ENCODE peak calls at places on chromosomes 6 and 20, in five cellular contexts. J, V, Y, I and Z are unnamed samples. For H3K36me3, the result is how much of the 10 kb centered on the place peaks cover.

GRCh38 chr6:1482381-1483166 is 93.2 kb downstream of the FOXF2 start:
- DNase-seq in J (no peak), V (no peak), Y (no peak), I (no peak), Z (no peak)

GRCh38 chr6:73858376-73858775 is 162.4 kb downstream of the CD109 start:
- DNase-seq in J (no peak), V (no peak), Y (no peak), I (no peak), Z (no peak)

GRCh38 chr6:150352321-150353296 is 16.2 kb upstream of the IYD start:
- DNase-seq in J (no peak), V (no peak), Y (no peak), I (no peak), Z (no peak)

GRCh38 chr20:1952737-1953530 is 40.9 kb downstream of the PDYN start:
- DNase-seq in J (no peak), V (no peak), Y (no peak), I (no peak), Z (no peak)

GRCh38 chr6:169990095-169991030 is 238.9 kb downstream of the ERMARD start:
- DNase-seq in J (no peak), V (no peak), Y (peak), I (peak), Z (no peak)

GRCh38 chr20:40192083-40192482 is 497.0 kb downstream of the MAFB start:
- DNase-seq in J (no peak), V (no peak), Y (no peak), I (no peak), Z (no peak)

GRCh38 chr6:89934685-89935366 is 40.6 kb downstream of the GJA10 start:
- DNase-seq in J (no peak), V (no peak), Y (no peak), I (no peak), Z (no peak)

GRCh38 chr20:1381753-1382591 is 10.9 kb downstream of the FKBP1A start:
- DNase-seq in J (no peak), V (no peak), Y (peak), I (no peak), Z (no peak)

GRCh38 chr6:148888853-148889252 is 142.0 kb downstream of the UST start:
- DNase-seq in J (no peak), V (no peak), Y (no peak), I (no peak), Z (no peak)

GRCh38 chr6:41705996-41706835 is 29.2 kb downstream of the TFEB start:
- DNase-seq in J (no peak), V (peak), Y (peak), I (peak), Z (no peak)

GRCh38 chr6:157432861-157433260 is 51.9 kb downstream of the ZDHHC14 start:
- DNase-seq in J (no peak), V (no peak), Y (no peak), I (no peak), Z (no peak)

GRCh38 chr6:131950767-131951575 is at the start of gene CCN2:
- DNase-seq in J (peak), V (peak), Y (peak), I (peak), Z (peak)

GRCh38 chr6:118789419-118789818 is 104.5 kb upstream of the ASF1A start:
- DNase-seq in J (no peak), V (no peak), Y (no peak), I (no peak), Z (no peak)

GRCh38 chr6:72704979-72705378 is 83.1 kb downstream of the KCNQ5 start:
- DNase-seq in J (no peak), V (no peak), Y (no peak), I (no peak), Z (no peak)

GRCh38 chr20:46122071-46122470 is 4.0 kb downstream of the CD40 start:
- DNase-seq in J (no peak), V (no peak), Y (peak), I (no peak), Z (peak)

GRCh38 chr6:5173862-5174643 is 86.7 kb downstream of the LYRM4 start:
- DNase-seq in J (no peak), V (no peak), Y (no peak), I (no peak), Z (no peak)

GRCh38 chr6:166925141-166925996 is 31.0 kb downstream of the RNASET2 start:
- DNase-seq in J (no peak), V (no peak), Y (no peak), I (no peak), Z (no peak)

GRCh38 chr6:109455161-109455501 is 441 bp downstream of the MICAL1 start:
- DNase-seq in J (no peak), V (no peak), Y (no peak), I (peak), Z (no peak)

GRCh38 chr20:62088258-62089127 is 22.8 kb upstream of the TAF4 start:
- DNase-seq in J (peak), V (no peak), Y (no peak), I (no peak), Z (peak)

GRCh38 chr20:12882832-12883506 is 125.8 kb upstream of the SPTLC3 start:
- DNase-seq in J (no peak), V (no peak), Y (no peak), I (no peak), Z (no peak)

GRCh38 chr6:125480571-125480970 is 178.8 kb upstream of the HDDC2 start:
- DNase-seq in J (no peak), V (no peak), Y (no peak), I (no peak), Z (no peak)

GRCh38 chr6:53837875-53838806 is 43.3 kb downstream of the LRRC1 start:
- DNase-seq in J (no peak), V (no peak), Y (no peak), I (no peak), Z (no peak)

GRCh38 chr20:1144401-1145172 is 26.2 kb downstream of the PSMF1 start:
- DNase-seq in J (no peak), V (no peak), Y (no peak), I (no peak), Z (no peak)

GRCh38 chr6:41578714-41579610 is 32.8 kb downstream of the FOXP4 start:
- DNase-seq in J (peak), V (no peak), Y (no peak), I (no peak), Z (no peak)

GRCh38 chr6:3481640-3482039 is 24.8 kb upstream of the SLC22A23 start:
- DNase-seq in J (no peak), V (no peak), Y (no peak), I (no peak), Z (no peak)

GRCh38 chr6:170132561-170132991 is 158.3 kb downstream of the DLL1 start:
- DNase-seq in J (peak), V (no peak), Y (no peak), I (no peak), Z (no peak)

GRCh38 chr6:36911946-36912555 is 26.3 kb downstream of the C6orf89 start:
- DNase-seq in J (no peak), V (no peak), Y (no peak), I (no peak), Z (no peak)

GRCh38 chr6:170144952-170145587 is 145.8 kb downstream of the DLL1 start:
- DNase-seq in J (no peak), V (no peak), Y (peak), I (no peak), Z (no peak)

GRCh38 chr20:48761023-48761785 is 66.6 kb downstream of the PREX1 start:
- DNase-seq in J (no peak), V (peak), Y (no peak), I (peak), Z (no peak)

GRCh38 chr20:57857969-57858368 is 148.2 kb upstream of the PMEPA1 start:
- DNase-seq in J (no peak), V (no peak), Y (no peak), I (no peak), Z (no peak)

GRCh38 chr6:13924146-13924948 is 405 bp upstream of the RNF182 start:
- DNase-seq in J (peak), V (peak), Y (peak), I (no peak), Z (no peak)

GRCh38 chr20:18048191-18048590 is 9.5 kb downstream of the OVOL2 start:
- DNase-seq in J (no peak), V (no peak), Y (no peak), I (no peak), Z (no peak)

GRCh38 chr6:111764238-111765182 is 108.7 kb downstream of the FYN start:
- DNase-seq in J (no peak), V (no peak), Y (no peak), I (no peak), Z (no peak)

GRCh38 chr6:168439791-168440491 is 1.0 kb upstream of the SMOC2 start:
- DNase-seq in J (no peak), V (no peak), Y (no peak), I (peak), Z (no peak)

GRCh38 chr6:168437751-168438150 is 3.2 kb upstream of the SMOC2 start:
- DNase-seq in J (no peak), V (no peak), Y (no peak), I (no peak), Z (no peak)

GRCh38 chr6:168440520-168441433 is at the start of gene SMOC2:
- DNase-seq in J (no peak), V (peak), Y (no peak), I (peak), Z (no peak)

GRCh38 chr6:168442646-168443045 is 1.7 kb downstream of the SMOC2 start:
- DNase-seq in J (no peak), V (no peak), Y (no peak), I (no peak), Z (no peak)

GRCh38 chr6:168441434-168442391 is 729 bp downstream of the SMOC2 start:
- DNase-seq in J (no peak), V (no peak), Y (no peak), I (no peak), Z (no peak)
- H3K4me3 ChIP-seq in J (no peak), V (peak), Y (peak), I (peak), Z (peak)

GRCh38 chr6:31697555-31697954 is 5.6 kb downstream of the ABHD16A start:
- DNase-seq in J (no peak), V (no peak), Y (no peak), I (no peak), Z (no peak)
- H3K36me3 ChIP-seq in J (half or more), V (half or more), Y (under half), I (under half), Z (under half)

GRCh38 chr6:144364727-144365126 is 79.6 kb downstream of the UTRN start:
- DNase-seq in J (no peak), V (no peak), Y (no peak), I (no peak), Z (no peak)

GRCh38 chr6:144361027-144361426 is 75.9 kb downstream of the UTRN start:
- DNase-seq in J (no peak), V (no peak), Y (no peak), I (no peak), Z (no peak)

GRCh38 chr6:144364208-144364718 is 79.1 kb downstream of the UTRN start:
- DNase-seq in J (no peak), V (no peak), Y (no peak), I (no peak), Z (no peak)

GRCh38 chr6:144360401-144360800 is 75.3 kb downstream of the UTRN start:
- DNase-seq in J (no peak), V (no peak), Y (no peak), I (no peak), Z (no peak)

DNA sequence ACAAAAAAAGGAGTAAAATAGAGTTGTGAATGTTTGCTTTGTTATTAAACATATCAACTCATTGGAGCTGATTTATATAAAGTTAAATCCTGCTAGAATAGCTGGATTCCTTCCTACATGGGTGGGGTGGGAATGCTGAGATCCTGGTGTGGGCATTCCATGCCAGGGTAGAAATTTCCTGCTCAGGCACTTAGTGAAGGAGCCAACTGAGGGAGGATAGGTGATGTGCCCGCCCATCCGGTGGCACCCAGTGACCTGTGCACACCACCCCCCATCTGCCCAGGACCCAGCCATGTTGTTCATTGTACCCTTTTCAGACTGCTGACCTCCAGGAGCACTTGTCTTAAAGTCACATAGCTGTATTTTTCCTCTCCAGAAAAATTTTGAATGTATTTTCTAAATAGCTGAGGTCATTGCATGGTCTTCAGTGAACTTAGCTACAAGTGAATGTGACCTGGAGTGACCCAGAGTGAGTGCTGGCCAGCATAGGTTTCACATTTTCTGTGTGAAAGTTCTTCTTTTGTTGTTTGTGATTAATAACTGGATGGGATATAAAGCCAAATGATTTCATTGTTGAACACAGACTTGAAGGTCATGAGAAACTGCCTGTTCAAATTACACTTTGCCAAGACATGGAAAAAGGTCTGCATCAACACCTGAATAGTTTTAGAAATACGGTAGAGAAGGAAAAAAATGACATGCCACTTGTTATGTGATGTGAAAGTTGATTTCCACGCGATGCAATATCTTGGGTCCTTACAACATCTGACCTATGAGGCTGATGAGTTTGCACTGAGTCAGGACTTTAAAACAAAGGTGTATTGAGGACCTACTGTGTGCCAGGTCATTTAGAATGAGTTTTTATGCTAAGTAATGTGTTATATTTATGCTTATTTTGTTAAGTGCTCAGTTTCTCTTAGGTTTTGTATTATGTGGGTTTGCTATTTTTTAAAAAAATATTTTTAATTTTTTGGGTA is 77.2 kb downstream of the UTRN start:
- DNase-seq in J (no peak), V (peak), Y (no peak), I (no peak), Z (no peak)
- H3K4me3 ChIP-seq in J (no peak), V (no peak), Y (no peak), I (no peak), Z (no peak)

GRCh38 chr20:36929290-36929689 is 22.2 kb downstream of the SAMHD1 start:
- DNase-seq in J (no peak), V (no peak), Y (peak), I (no peak), Z (no peak)
- H3K36me3 ChIP-seq in J (under half), V (half or more), Y (half or more), I (under half), Z (under half)